ENCODE peak calls at places on chromosomes 1 and 21, in five cellular contexts. One of them, this sample, is unnamed. For H3K36me3, the result is how much of the 10 kb centered on the place peaks cover.

GRCh38 chr1:35340519-35340918 is 72.0 kb downstream of the ZMYM4 start:
- DNase-seq in sigmoid colon: no peak
- DNase-seq in brain microvascular endothelial cell: no peak
- DNase-seq in heart left ventricle: no peak
- DNase-seq in heart right ventricle: no peak
- DNase-seq in this sample: no peak

GRCh38 chr1:227999056-227999930 is 7.5 kb upstream of the WNT3A start:
- DNase-seq in sigmoid colon: peak
- DNase-seq in brain microvascular endothelial cell: peak
- DNase-seq in heart left ventricle: peak
- DNase-seq in heart right ventricle: peak
- DNase-seq in this sample: peak

GRCh38 chr1:45569962-45570581 is 13.8 kb upstream of the NASP start:
- DNase-seq in sigmoid colon: peak
- DNase-seq in brain microvascular endothelial cell: peak
- DNase-seq in heart left ventricle: peak
- DNase-seq in heart right ventricle: peak
- DNase-seq in this sample: peak

GRCh38 chr1:100785399-100786082 is 66.0 kb downstream of the VCAM1 start:
- DNase-seq in sigmoid colon: no peak
- DNase-seq in brain microvascular endothelial cell: peak
- DNase-seq in heart left ventricle: no peak
- DNase-seq in heart right ventricle: no peak
- DNase-seq in this sample: no peak

GRCh38 chr1:222867316-222867715 is 52.5 kb downstream of the DISP1 start:
- DNase-seq in sigmoid colon: no peak
- DNase-seq in brain microvascular endothelial cell: no peak
- DNase-seq in heart left ventricle: no peak
- DNase-seq in heart right ventricle: no peak
- DNase-seq in this sample: no peak

GRCh38 chr1:65254320-65255087 is 54.8 kb upstream of the DNAJC6 start:
- DNase-seq in sigmoid colon: peak
- DNase-seq in brain microvascular endothelial cell: peak
- DNase-seq in heart left ventricle: peak
- DNase-seq in heart right ventricle: peak
- DNase-seq in this sample: peak

GRCh38 chr1:6025269-6026094 is 20.2 kb upstream of the KCNAB2 start:
- DNase-seq in sigmoid colon: no peak
- DNase-seq in brain microvascular endothelial cell: no peak
- DNase-seq in heart left ventricle: peak
- DNase-seq in heart right ventricle: no peak
- DNase-seq in this sample: peak

GRCh38 chr1:33255347-33256311 is 663 bp upstream of the ZNF362 start:
- DNase-seq in sigmoid colon: peak
- DNase-seq in brain microvascular endothelial cell: peak
- DNase-seq in heart left ventricle: peak
- DNase-seq in heart right ventricle: peak
- DNase-seq in this sample: peak

GRCh38 chr1:183804916-183805734 is at the start of gene RGL1:
- DNase-seq in sigmoid colon: peak
- DNase-seq in brain microvascular endothelial cell: peak
- DNase-seq in heart left ventricle: peak
- DNase-seq in heart right ventricle: peak
- DNase-seq in this sample: peak

GRCh38 chr1:114428083-114428754 is 82.8 kb downstream of the TRIM33 start:
- DNase-seq in sigmoid colon: no peak
- DNase-seq in brain microvascular endothelial cell: no peak
- DNase-seq in heart left ventricle: no peak
- DNase-seq in heart right ventricle: no peak
- DNase-seq in this sample: no peak

GRCh38 chr21:28875078-28875477 is 117.6 kb downstream of the LTN1 start:
- DNase-seq in sigmoid colon: no peak
- DNase-seq in brain microvascular endothelial cell: no peak
- DNase-seq in heart left ventricle: no peak
- DNase-seq in heart right ventricle: no peak
- DNase-seq in this sample: no peak

GRCh38 chr1:215888159-215888558 is 321.1 kb downstream of the KCTD3 start:
- DNase-seq in sigmoid colon: no peak
- DNase-seq in brain microvascular endothelial cell: no peak
- DNase-seq in heart left ventricle: no peak
- DNase-seq in heart right ventricle: no peak
- DNase-seq in this sample: no peak
- TF ChIP-seq CTCF in sigmoid colon: no peak
- TF ChIP-seq CTCF in brain microvascular endothelial cell: no peak
- TF ChIP-seq CTCF in heart left ventricle: no peak
- TF ChIP-seq CTCF in heart right ventricle: no peak
- TF ChIP-seq CTCF in this sample: no peak

DNA sequence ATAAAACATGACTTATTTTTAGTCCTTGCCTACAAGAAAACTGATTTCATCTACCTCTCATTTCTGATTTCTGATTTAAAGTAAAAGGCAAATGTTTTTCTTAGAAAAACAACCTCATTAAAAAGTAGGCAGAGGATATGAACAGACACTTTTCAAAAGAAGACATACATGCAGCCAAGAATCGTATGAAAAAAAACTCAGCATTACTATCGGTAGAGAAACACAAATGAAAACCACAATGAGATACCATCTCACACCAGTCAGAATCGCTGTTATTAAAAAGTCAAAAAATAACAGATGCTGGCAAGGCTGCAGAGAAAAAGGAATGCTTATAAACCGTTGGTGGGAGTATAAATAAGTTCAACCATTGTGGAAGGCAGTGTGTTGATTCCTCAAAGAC is 16.2 kb downstream of the ODR4 start:
- DNase-seq in sigmoid colon: no peak
- DNase-seq in brain microvascular endothelial cell: no peak
- DNase-seq in heart left ventricle: no peak
- DNase-seq in heart right ventricle: no peak
- DNase-seq in this sample: no peak
- H3K36me3 ChIP-seq in sigmoid colon: under half
- H3K36me3 ChIP-seq in brain microvascular endothelial cell: under half
- H3K36me3 ChIP-seq in heart left ventricle: half or more
- H3K36me3 ChIP-seq in heart right ventricle: half or more
- H3K36me3 ChIP-seq in this sample: half or more

DNA sequence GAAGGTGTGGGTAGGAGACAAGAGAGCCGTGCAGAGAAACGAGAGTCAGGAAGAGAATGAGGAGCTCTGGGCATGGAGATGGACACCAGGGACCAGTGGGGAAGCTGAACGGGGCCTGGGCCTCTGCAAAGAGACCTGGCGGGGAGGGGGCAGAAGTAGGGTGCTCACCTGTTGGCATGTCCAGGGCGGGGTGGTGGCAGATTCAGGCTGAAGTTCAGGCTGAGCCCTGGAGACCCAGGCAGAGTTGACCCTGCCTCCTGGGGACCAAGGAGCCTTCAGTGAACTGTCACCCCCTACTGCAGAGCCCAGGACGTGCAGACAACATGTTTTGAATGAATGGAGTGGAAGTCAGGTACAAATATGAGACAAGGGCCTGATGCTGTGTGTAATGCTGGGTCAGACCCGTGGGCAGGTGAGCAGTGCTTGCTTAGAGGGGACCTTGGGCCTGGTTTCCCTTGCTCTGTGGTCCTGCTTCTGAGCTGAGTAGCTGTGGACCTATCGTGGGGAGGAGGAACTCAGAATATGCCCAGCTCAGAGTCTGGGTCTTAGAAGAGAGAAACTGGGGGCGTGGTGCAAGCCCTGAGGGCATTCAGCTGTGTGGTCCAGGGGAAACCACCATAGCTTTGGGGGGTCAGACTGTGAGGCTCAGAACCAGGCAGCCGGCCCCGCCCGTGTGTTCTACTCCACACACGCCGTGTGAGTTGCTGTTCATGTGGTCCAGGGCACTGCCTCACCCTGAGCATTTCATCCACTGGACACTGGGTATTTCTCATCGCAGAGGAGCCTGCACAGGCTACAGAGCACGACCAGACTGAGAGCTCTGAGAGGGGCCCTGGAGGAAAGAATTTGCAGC is 21.3 kb upstream of the UMODL1 start:
- DNase-seq in sigmoid colon: peak
- DNase-seq in brain microvascular endothelial cell: no peak
- DNase-seq in heart left ventricle: no peak
- DNase-seq in heart right ventricle: no peak
- DNase-seq in this sample: no peak
- TF ChIP-seq CTCF in sigmoid colon: no peak
- TF ChIP-seq CTCF in brain microvascular endothelial cell: no peak
- TF ChIP-seq CTCF in heart left ventricle: no peak
- TF ChIP-seq CTCF in heart right ventricle: no peak
- TF ChIP-seq CTCF in this sample: no peak

DNA sequence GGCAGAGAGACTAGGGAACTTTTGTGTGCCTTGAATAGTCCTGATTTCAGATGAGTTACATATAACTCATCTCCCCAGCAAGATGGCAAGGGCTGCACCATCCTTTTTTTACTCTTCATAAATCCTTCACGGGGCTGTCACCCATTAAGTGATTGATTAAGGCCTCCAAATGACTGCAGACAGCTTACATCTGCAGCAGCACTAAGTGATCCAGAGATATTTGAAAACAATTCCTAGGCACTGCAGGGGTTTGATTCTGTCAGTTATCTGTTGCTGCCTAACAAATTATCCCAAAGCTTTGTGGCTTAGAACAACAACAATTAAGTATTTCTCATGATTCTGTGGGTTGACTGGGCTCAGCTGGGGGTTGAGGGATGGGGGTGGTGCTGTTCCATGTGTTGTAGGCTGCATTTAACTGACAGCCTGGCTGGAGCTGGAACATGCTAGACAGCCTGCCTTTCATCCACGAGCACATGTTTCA is 19.3 kb downstream of the TEX38 start:
- DNase-seq in sigmoid colon: no peak
- DNase-seq in brain microvascular endothelial cell: no peak
- DNase-seq in heart left ventricle: no peak
- DNase-seq in heart right ventricle: no peak
- DNase-seq in this sample: no peak
- H3K36me3 ChIP-seq in sigmoid colon: under half
- H3K36me3 ChIP-seq in brain microvascular endothelial cell: under half
- H3K36me3 ChIP-seq in heart left ventricle: half or more
- H3K36me3 ChIP-seq in heart right ventricle: half or more
- H3K36me3 ChIP-seq in this sample: under half

DNA sequence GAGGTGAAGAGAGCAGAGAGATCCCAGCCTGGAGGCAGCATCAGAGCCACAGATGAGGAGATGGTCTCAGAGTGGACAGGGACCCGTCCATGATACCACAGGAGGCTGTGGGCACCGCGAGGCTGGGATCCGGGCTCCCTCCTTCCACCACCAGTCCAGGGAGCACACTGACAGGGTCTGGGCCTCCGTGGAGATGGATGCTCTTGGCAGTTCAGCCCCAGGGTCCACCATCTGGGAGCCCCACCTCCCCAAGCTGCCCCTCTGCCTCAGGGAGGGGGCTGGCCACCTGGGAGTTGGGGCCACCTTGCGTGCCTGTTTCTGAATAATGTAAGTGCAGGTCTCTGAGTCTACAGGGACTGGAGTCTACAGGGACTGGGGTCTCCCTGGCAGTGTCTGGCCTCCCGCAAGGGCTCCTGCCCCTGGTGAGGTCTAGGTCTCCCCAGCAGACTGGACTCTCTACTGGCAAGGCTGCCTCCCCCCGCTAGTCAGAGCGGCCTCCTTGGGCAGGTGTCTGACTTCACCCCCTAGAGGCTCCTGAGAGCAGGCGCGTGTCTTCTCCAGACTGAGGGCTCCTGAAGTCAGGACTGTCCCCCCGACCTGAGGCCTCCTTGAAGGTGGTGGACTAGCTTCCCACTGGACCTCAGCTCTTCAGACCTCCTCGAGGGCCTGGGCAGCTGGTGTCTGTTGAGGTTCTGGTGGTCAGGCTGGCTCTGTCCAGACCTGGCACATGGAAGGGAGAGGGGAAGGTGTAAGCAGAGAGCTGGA is 218.5 kb downstream of the PTPRU start:
- DNase-seq in sigmoid colon: no peak
- DNase-seq in brain microvascular endothelial cell: no peak
- DNase-seq in heart left ventricle: no peak
- DNase-seq in heart right ventricle: no peak
- DNase-seq in this sample: no peak
- TF ChIP-seq CTCF in sigmoid colon: no peak
- TF ChIP-seq CTCF in brain microvascular endothelial cell: no peak
- TF ChIP-seq CTCF in heart left ventricle: no peak
- TF ChIP-seq CTCF in heart right ventricle: no peak
- TF ChIP-seq CTCF in this sample: no peak

DNA sequence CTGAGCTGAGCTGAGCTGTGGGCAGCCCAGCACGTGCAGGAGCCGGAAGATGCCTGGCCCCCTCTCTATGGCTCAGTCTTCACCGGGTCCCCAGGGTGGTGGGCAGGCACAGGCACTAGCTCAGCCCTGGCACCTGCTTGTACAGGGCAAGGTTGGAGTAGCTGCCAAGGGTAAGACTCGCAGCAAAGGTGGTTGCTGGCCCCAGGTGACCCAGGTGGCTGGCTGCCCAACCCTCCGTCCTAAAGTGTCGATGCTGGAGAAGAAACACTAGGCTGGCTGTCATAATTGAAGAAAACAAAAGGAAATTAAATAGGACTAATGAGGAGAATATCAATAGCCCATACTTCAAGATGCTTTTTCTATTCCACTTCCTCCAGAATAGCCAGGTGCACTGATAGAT is 77.1 kb upstream of the ACTL8 start:
- DNase-seq in sigmoid colon: no peak
- DNase-seq in brain microvascular endothelial cell: no peak
- DNase-seq in heart left ventricle: no peak
- DNase-seq in heart right ventricle: no peak
- DNase-seq in this sample: no peak
- H3K36me3 ChIP-seq in sigmoid colon: under half
- H3K36me3 ChIP-seq in brain microvascular endothelial cell: under half
- H3K36me3 ChIP-seq in heart left ventricle: under half
- H3K36me3 ChIP-seq in heart right ventricle: half or more
- H3K36me3 ChIP-seq in this sample: under half

GRCh38 chr1:156947127-156947526 is 26.7 kb downstream of the LRRC71 start:
- DNase-seq in sigmoid colon: no peak
- DNase-seq in brain microvascular endothelial cell: no peak
- DNase-seq in heart left ventricle: peak
- DNase-seq in heart right ventricle: no peak
- DNase-seq in this sample: no peak

GRCh38 chr1:156945881-156946661 is 25.6 kb downstream of the LRRC71 start:
- DNase-seq in sigmoid colon: no peak
- DNase-seq in brain microvascular endothelial cell: no peak
- DNase-seq in heart left ventricle: peak
- DNase-seq in heart right ventricle: no peak
- DNase-seq in this sample: no peak

GRCh38 chr1:156949127-156949526 is 28.7 kb downstream of the LRRC71 start:
- DNase-seq in sigmoid colon: no peak
- DNase-seq in brain microvascular endothelial cell: no peak
- DNase-seq in heart left ventricle: peak
- DNase-seq in heart right ventricle: no peak
- DNase-seq in this sample: no peak

GRCh38 chr1:156947818-156948525 is 27.5 kb downstream of the LRRC71 start:
- DNase-seq in sigmoid colon: no peak
- DNase-seq in brain microvascular endothelial cell: no peak
- DNase-seq in heart left ventricle: peak
- DNase-seq in heart right ventricle: no peak
- DNase-seq in this sample: no peak

DNA sequence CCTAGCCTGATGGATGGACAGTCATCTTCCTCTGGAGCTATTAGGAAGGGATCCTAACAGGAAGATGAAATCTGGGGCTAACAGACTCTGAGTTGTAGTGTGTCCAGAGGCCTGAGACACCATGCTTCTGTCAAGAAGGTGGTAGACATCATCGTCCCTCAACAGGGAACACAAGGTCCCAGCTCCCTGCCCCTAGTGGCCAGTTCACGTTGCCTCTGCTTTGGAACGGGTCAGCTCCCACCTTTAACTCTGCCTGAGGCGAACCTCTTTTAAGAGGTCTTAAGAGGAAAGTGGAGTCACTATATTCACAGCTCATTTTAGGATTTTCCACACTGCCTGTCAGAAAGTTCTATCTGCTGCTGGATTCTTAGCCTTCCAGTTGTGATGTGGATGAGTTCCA is 28.3 kb downstream of the LRRC71 start:
- DNase-seq in sigmoid colon: no peak
- DNase-seq in brain microvascular endothelial cell: no peak
- DNase-seq in heart left ventricle: peak
- DNase-seq in heart right ventricle: no peak
- DNase-seq in this sample: no peak
- TF ChIP-seq CTCF in sigmoid colon: no peak
- TF ChIP-seq CTCF in brain microvascular endothelial cell: peak
- TF ChIP-seq CTCF in heart left ventricle: no peak
- TF ChIP-seq CTCF in heart right ventricle: no peak
- TF ChIP-seq CTCF in this sample: no peak

This sample was measured in pancreas.